ENCODE peak calls at places on chromosomes 13 and 19, in four cellular contexts. Y is HepG2, U is GM12878, R is K562. F is an unnamed sample.

GRCh38 chr13:20136781-20137703 is 23.8 kb downstream of the GJA3 start:
- DNase-seq in Y (peak), U (no peak), R (no peak), F (no peak)

GRCh38 chr19:31439270-31439573 is 90.0 kb upstream of the TSHZ3 start:
- DNase-seq in Y (no peak), U (no peak), R (no peak), F (no peak)

GRCh38 chr19:48279747-48280146 is 9.9 kb downstream of the ZNF114 start:
- DNase-seq in Y (no peak), U (no peak), R (no peak), F (no peak)

GRCh38 chr13:71879129-71879535 is 12.1 kb upstream of the DACH1 start:
- DNase-seq in Y (peak), U (no peak), R (no peak), F (peak)

GRCh38 chr13:66397133-66397532 is 833.0 kb downstream of the PCDH9 start:
- DNase-seq in Y (no peak), U (no peak), R (no peak), F (no peak)

GRCh38 chr13:112726018-112726767 is 36.4 kb downstream of the ATP11A start:
- DNase-seq in Y (no peak), U (no peak), R (no peak), F (no peak)

GRCh38 chr13:79462895-79463294 is 18.1 kb upstream of the NDFIP2 start:
- DNase-seq in Y (no peak), U (no peak), R (no peak), F (no peak)

GRCh38 chr13:27833206-27833605 is 40.9 kb downstream of the GSX1 start:
- DNase-seq in Y (no peak), U (no peak), R (no peak), F (no peak)

GRCh38 chr13:24064258-24064860 is 96.2 kb upstream of the SPATA13 start:
- DNase-seq in Y (no peak), U (no peak), R (no peak), F (no peak)

GRCh38 chr13:64900039-64900438 is 2330.1 kb downstream of the PCDH9 start:
- DNase-seq in Y (no peak), U (no peak), R (no peak), F (no peak)

GRCh38 chr19:10173527-10173926 is 21.2 kb downstream of the DNMT1 start:
- DNase-seq in Y (no peak), U (no peak), R (no peak), F (no peak)

GRCh38 chr13:43316997-43317396 is 293.6 kb downstream of the DNAJC15 start:
- DNase-seq in Y (no peak), U (no peak), R (no peak), F (no peak)

GRCh38 chr13:73902847-73903246 is 231.4 kb downstream of the KLF12 start:
- DNase-seq in Y (no peak), U (no peak), R (no peak), F (no peak)

GRCh38 chr19:45137179-45137761 is 23.5 kb downstream of the NKPD1 start:
- DNase-seq in Y (no peak), U (peak), R (no peak), F (no peak)

GRCh38 chr19:48963371-48964204 is 1.5 kb upstream of the FTL start:
- DNase-seq in Y (peak), U (no peak), R (peak), F (no peak)

GRCh38 chr13:51342706-51343105 is 3.2 kb downstream of the SERPINE3 start:
- DNase-seq in Y (no peak), U (no peak), R (no peak), F (no peak)

GRCh38 chr13:19818223-19818842 is 35.6 kb upstream of the PSPC1 start:
- DNase-seq in Y (peak), U (no peak), R (peak), F (peak)

GRCh38 chr13:69553976-69554375 is 553.6 kb upstream of the ATXN8OS start:
- DNase-seq in Y (no peak), U (no peak), R (no peak), F (no peak)

GRCh38 chr19:35462476-35462953 is 14.5 kb downstream of the FFAR2 start:
- DNase-seq in Y (no peak), U (peak), R (no peak), F (no peak)

GRCh38 chr13:48783181-48783630 is 129.5 kb downstream of the CYSLTR2 start:
- DNase-seq in Y (peak), U (no peak), R (no peak), F (no peak)

GRCh38 chr13:104014803-104015645 is 948.8 kb upstream of the SLC10A2 start:
- DNase-seq in Y (no peak), U (no peak), R (no peak), F (no peak)

GRCh38 chr19:28242317-28242927 is 970.5 kb downstream of the UQCRFS1 start:
- DNase-seq in Y (no peak), U (no peak), R (peak), F (no peak)

GRCh38 chr13:106464076-106464475 is 71.4 kb downstream of the EFNB2 start:
- DNase-seq in Y (no peak), U (no peak), R (no peak), F (no peak)

GRCh38 chr13:87893982-87894527 is 222.9 kb downstream of the SLITRK5 start:
- DNase-seq in Y (no peak), U (no peak), R (no peak), F (no peak)

GRCh38 chr19:16091546-16092475 is 15.5 kb downstream of the TPM4 start:
- DNase-seq in Y (no peak), U (no peak), R (no peak), F (no peak)

GRCh38 chr13:91922969-91923592 is 524.7 kb downstream of the GPC5 start:
- DNase-seq in Y (peak), U (no peak), R (no peak), F (no peak)

GRCh38 chr19:13060233-13060963 is 42.3 kb downstream of the LYL1 start:
- DNase-seq in Y (peak), U (no peak), R (peak), F (no peak)

GRCh38 chr13:26965976-26966375 is 205.4 kb upstream of the GPR12 start:
- DNase-seq in Y (no peak), U (no peak), R (no peak), F (no peak)

GRCh38 chr19:7230826-7231225 is 63.4 kb downstream of the INSR start:
- DNase-seq in Y (no peak), U (no peak), R (no peak), F (no peak)

GRCh38 chr13:109275848-109276247 is 510.5 kb downstream of the IRS2 start:
- DNase-seq in Y (no peak), U (no peak), R (no peak), F (no peak)

GRCh38 chr19:15666883-15667282 is 6.0 kb upstream of the CYP4F12 start:
- DNase-seq in Y (no peak), U (no peak), R (no peak), F (no peak)

GRCh38 chr19:6528544-6529121 is 2.2 kb upstream of the TNFSF9 start:
- DNase-seq in Y (peak), U (no peak), R (no peak), F (no peak)

GRCh38 chr19:10505583-10506229 is 2.5 kb upstream of the KEAP1 start:
- DNase-seq in Y (peak), U (no peak), R (peak), F (peak)

GRCh38 chr19:36819130-36819630 is 19.0 kb downstream of the ZNF790 start:
- DNase-seq in Y (no peak), U (no peak), R (no peak), F (no peak)

GRCh38 chr13:33079960-33080359 is 63.7 kb downstream of the KL start:
- DNase-seq in Y (no peak), U (no peak), R (no peak), F (no peak)

GRCh38 chr19:55044771-55045716 is 7.0 kb upstream of the GP6 start:
- DNase-seq in Y (no peak), U (no peak), R (no peak), F (no peak)

GRCh38 chr13:40292536-40292935 is 373.9 kb downstream of the FOXO1 start:
- DNase-seq in Y (no peak), U (no peak), R (no peak), F (no peak)

GRCh38 chr13:22427041-22427440 is 753.7 kb upstream of the SGCG start:
- DNase-seq in Y (no peak), U (no peak), R (no peak), F (no peak)

GRCh38 chr13:73025212-73026012 is 33.4 kb upstream of the KLF5 start:
- DNase-seq in Y (no peak), U (no peak), R (no peak), F (no peak)

GRCh38 chr13:94093652-94094310 is 385.7 kb downstream of the DCT start:
- DNase-seq in Y (no peak), U (no peak), R (no peak), F (no peak)
- H3K4me2 ChIP-seq in Y (no peak), U (no peak), R (no peak), F (no peak)

DNA sequence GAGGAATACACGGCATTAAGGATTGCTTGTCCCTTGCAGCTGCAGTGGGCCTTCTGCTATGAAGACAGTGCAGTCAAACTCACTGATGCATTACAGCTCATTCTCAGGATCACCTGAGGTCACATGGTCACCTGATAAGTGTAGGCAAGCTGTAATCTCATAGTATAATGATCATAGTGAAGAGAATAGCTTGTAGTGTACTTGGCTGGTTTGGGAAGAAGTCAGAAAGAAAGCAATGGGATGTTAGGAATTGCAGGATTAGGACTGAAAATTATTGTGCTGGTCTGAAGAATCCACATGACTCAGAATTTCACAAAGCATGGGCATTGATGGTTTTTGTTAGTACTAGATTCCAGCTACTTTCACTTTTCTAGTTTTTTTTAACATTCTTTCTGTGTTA is 76.7 kb downstream of the MBNL2 start:
- DNase-seq in Y (no peak), U (no peak), R (no peak), F (no peak)
- TF ChIP-seq ATF3 in Y (no peak), U (no peak), R (no peak), F (no peak)

DNA sequence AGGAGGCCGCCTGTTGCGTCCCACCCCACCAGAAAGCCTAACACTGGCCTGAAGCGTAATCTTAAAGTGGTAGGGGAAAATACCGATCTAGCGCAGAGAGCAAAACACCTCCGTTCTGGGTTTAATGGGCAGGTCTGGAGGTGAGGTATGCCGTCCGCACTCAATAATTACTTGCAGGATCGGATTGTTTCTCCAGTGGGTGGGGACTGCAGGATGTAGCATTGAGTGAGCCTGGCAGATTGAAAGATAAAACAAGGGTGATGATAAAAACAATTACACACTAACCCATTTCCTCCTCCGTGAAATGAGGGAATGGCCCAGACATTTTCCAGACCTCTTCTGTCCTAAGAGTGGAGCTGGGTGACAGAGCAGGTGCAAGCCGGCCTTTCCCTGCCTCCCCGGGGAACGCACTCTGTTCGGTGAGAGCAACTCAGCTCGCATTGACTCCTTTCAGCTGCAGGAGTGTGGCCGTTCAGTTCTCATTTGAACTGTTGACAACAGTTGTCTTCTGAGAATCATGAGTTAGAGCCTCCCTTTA is 110.2 kb upstream of the DOCK9 start:
- DNase-seq in Y (no peak), U (no peak), R (no peak), F (no peak)
- TF ChIP-seq ZBTB33 in Y (no peak), U (no peak), R (no peak), F (no peak)

DNA sequence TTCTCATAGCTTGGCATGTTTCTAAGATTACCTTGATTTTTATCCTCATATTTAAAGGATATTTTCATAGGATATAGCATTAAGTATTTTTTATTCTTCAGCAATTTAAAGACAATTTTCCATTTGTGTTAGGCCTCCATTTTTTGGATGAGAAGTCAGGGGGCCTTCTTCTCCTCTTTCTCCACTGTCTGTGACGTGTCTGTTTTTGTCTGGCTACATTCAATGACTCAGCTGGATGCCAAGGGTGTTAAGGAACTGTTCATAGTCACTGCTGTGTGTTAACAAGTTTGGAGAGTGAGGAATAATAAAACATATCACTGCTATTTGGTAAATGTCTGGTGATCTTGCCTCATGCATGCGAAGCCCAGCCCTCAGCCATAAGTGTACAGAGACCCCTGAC is 36.4 kb downstream of the ZNF582 start:
- DNase-seq in Y (no peak), U (no peak), R (no peak), F (no peak)
- H3K4me2 ChIP-seq in Y (no peak), U (no peak), R (no peak), F (no peak)

DNA sequence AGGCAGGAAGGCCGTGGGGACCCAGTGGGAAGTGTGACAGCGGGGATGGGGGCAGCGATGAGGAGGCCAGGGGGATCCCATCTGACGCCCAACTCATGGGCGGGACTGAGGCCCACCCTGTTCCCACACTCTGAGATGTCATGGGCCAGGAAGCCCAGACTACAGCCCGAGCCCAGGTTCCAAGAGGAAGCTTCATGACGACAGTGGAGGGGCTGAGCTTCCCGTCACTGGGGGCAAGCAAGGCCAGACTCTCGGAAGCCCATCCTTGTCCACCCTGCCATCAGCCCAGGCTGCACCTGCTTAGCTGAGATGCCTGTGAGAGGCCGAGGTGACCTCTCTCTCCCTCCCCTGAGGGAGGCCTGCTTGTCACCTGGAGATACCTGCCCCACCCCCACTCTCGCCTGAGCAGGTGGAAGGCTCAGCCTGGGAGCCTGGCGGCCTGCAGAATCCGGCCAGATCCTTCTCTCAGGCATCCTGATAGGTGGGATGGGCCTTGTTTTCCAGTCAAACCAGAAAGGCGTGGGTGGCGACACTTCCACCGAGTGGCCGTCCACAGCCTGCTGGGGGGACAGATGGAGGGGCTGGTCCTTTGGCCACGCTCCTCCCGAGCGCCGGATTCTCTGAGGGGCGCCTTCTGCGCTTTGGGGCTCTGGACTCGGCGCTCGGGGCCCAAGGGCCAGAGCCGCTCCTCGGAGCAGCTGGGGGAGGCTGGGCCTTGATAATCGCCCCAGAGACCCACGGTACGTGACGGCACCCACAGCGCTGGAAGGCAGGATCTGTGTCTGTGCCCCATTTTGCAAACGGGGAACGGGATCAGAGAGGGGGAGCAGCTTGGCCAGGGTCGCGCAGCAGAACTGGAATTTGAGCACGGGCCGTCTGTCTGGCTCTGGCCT is 4.8 kb downstream of the ZBTB7A start:
- DNase-seq in Y (no peak), U (no peak), R (no peak), F (no peak)
- TF ChIP-seq ATF3 in Y (no peak), U (no peak), R (no peak), F (no peak)

GRCh38 chr19:39409207-39409885 is 2.7 kb downstream of the ZFP36 start:
- DNase-seq in Y (peak), U (no peak), R (peak), F (peak)
- TF ChIP-seq ZBTB33 in Y (no peak), U (no peak), R (no peak), F (peak)

DNA sequence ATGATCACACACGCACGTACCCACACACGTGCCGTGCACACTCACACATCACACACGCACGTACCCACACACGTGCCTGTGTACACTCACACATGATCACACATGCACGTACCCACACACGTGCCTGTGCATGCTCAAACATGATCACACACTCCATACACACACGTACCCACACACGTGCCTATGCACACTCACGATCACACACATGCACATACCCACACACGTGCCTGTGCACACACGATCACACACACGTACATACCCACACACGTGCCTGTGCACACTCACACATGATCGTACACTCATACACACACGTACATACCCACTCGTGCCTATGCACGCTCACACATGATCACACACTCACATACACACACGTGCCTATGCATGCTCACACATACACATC is 86.8 kb downstream of the RAB20 start:
- DNase-seq in Y (no peak), U (no peak), R (no peak), F (no peak)
- H3K4me2 ChIP-seq in Y (no peak), U (no peak), R (peak), F (no peak)

DNA sequence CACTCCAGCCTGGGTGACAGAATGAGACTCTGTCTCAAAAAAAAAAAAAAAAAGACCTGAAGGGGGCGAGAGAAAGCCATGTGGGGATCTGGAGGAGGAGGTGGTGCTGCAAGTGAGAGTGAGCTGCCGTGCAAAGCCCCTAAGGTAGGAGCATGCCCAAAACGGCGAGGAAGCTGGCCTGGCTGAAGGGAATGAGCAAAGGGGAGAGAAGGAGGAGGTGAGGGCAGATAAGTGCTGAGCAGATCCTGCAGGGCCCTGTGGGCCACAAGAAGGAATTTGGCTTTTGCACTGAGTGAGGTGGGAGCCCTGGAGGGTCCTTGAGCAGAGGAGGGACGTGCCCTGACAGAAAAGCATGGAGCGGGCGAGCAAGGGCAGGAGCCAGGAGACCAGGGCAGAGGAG is 19.4 kb upstream of the ADGRE5 start:
- DNase-seq in Y (no peak), U (no peak), R (peak), F (no peak)
- TF ChIP-seq ATF3 in Y (no peak), U (no peak), R (no peak), F (no peak)

DNA sequence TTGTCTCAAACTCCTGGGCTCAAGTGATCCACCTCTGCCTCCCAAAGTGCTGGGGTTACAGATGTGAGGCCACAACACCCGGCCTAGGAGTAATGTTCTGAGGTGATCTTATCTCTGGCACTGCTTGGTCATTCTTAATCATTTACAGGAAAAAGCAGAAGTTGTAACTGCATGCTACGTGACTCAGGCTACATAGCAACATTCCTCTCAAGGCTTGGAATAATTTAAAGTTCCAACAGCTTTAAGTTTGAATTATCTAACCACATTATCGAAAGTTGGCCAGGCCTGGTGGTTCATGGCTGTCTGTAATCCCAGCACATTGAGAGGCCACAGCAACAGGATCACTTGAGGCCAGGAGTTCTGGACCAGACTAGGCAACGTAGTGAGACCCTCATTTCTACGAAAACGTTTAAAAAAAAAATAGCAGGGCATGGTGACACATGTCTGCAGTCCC is 3.9 kb upstream of the B9D2 start:
- DNase-seq in Y (no peak), U (no peak), R (peak), F (no peak)
- TF ChIP-seq ZBTB33 in Y (no peak), U (no peak), R (no peak), F (no peak)